ENCODE peak calls at places on chromosome 22, in five cellular contexts. One of them, this sample, is unnamed.

GRCh38 chr22:47337161-47337621 is 574.7 kb downstream of the TBC1D22A start:
- DNase-seq in HFFc6: peak
- DNase-seq in bronchial epithelial cell: peak
- DNase-seq in gastrocnemius medialis: no peak
- DNase-seq in effector memory CD4-positive, alpha-beta T cell: no peak
- DNase-seq in this sample: no peak

GRCh38 chr22:25018009-25018408 is 65.5 kb downstream of the KIAA1671 start:
- DNase-seq in HFFc6: no peak
- DNase-seq in bronchial epithelial cell: no peak
- DNase-seq in gastrocnemius medialis: no peak
- DNase-seq in effector memory CD4-positive, alpha-beta T cell: no peak
- DNase-seq in this sample: no peak

GRCh38 chr22:23759566-23759965 is 3.2 kb upstream of the C22orf15 start:
- DNase-seq in HFFc6: no peak
- DNase-seq in bronchial epithelial cell: no peak
- DNase-seq in gastrocnemius medialis: no peak
- DNase-seq in effector memory CD4-positive, alpha-beta T cell: no peak
- DNase-seq in this sample: no peak

GRCh38 chr22:32555546-32555945 is 80.9 kb downstream of the FBXO7 start:
- DNase-seq in HFFc6: no peak
- DNase-seq in bronchial epithelial cell: no peak
- DNase-seq in gastrocnemius medialis: no peak
- DNase-seq in effector memory CD4-positive, alpha-beta T cell: no peak
- DNase-seq in this sample: no peak

GRCh38 chr22:35631597-35631996 is 14.5 kb upstream of the MB start:
- DNase-seq in HFFc6: no peak
- DNase-seq in bronchial epithelial cell: peak
- DNase-seq in gastrocnemius medialis: no peak
- DNase-seq in effector memory CD4-positive, alpha-beta T cell: no peak
- DNase-seq in this sample: no peak

GRCh38 chr22:20061481-20061861 is 18.6 kb upstream of the DGCR8 start:
- DNase-seq in HFFc6: no peak
- DNase-seq in bronchial epithelial cell: peak
- DNase-seq in gastrocnemius medialis: no peak
- DNase-seq in effector memory CD4-positive, alpha-beta T cell: no peak
- DNase-seq in this sample: no peak

GRCh38 chr22:49930596-49931412 is 12.4 kb downstream of the CRELD2 start:
- DNase-seq in HFFc6: peak
- DNase-seq in bronchial epithelial cell: peak
- DNase-seq in gastrocnemius medialis: peak
- DNase-seq in effector memory CD4-positive, alpha-beta T cell: peak
- DNase-seq in this sample: no peak

GRCh38 chr22:43163241-43163795 is 12.0 kb downstream of the TSPO start:
- DNase-seq in HFFc6: no peak
- DNase-seq in bronchial epithelial cell: no peak
- DNase-seq in gastrocnemius medialis: no peak
- DNase-seq in effector memory CD4-positive, alpha-beta T cell: no peak
- DNase-seq in this sample: no peak

GRCh38 chr22:17117400-17117799 is 3.8 kb downstream of the TMEM121B start:
- DNase-seq in HFFc6: no peak
- DNase-seq in bronchial epithelial cell: no peak
- DNase-seq in gastrocnemius medialis: no peak
- DNase-seq in effector memory CD4-positive, alpha-beta T cell: no peak
- DNase-seq in this sample: no peak

GRCh38 chr22:23404689-23405365 is 175.3 kb downstream of the IGLL1 start:
- DNase-seq in HFFc6: peak
- DNase-seq in bronchial epithelial cell: no peak
- DNase-seq in gastrocnemius medialis: no peak
- DNase-seq in effector memory CD4-positive, alpha-beta T cell: no peak
- DNase-seq in this sample: no peak

GRCh38 chr22:39570665-39571064 is at the start of gene CACNA1I:
- DNase-seq in HFFc6: no peak
- DNase-seq in bronchial epithelial cell: no peak
- DNase-seq in gastrocnemius medialis: no peak
- DNase-seq in effector memory CD4-positive, alpha-beta T cell: no peak
- DNase-seq in this sample: no peak

GRCh38 chr22:33986167-33986771 is 66.0 kb upstream of the LARGE1 start:
- DNase-seq in HFFc6: no peak
- DNase-seq in bronchial epithelial cell: no peak
- DNase-seq in gastrocnemius medialis: no peak
- DNase-seq in effector memory CD4-positive, alpha-beta T cell: no peak
- DNase-seq in this sample: no peak